ENCODE peak calls at places on chromosomes 11 and 22, in ten cellular contexts. G is Calu3, U is fibroblast of villous mesenchyme, R is endodermal cell, C is BE2C, T is fibroblast of pulmonary artery, N is neural progenitor cell, Y is adrenal gland, F is GM13977, D is lower leg skin. H is an unnamed sample.

GRCh38 chr22:38316340-38317236 is 645 bp downstream of the CSNK1E start:
- DNase-seq in Y (peak), C (peak), U (peak), D (peak), G (peak), F (peak), T (peak), R (peak), N (peak), H (no peak)

GRCh38 chr22:49972163-49973017 is 11.8 kb downstream of the PIM3 start:
- DNase-seq in R (peak), N (no peak), D (peak), G (no peak), T (no peak), Y (no peak), C (peak), F (no peak), U (no peak), H (no peak)

GRCh38 chr11:128888034-128888985 is 2.8 kb upstream of the KCNJ5 start:
- DNase-seq in F (no peak), T (no peak), N (peak), R (peak), D (no peak), C (no peak), U (no peak), Y (no peak), G (no peak), H (no peak)

GRCh38 chr22:18115844-18116480 is 5.4 kb downstream of the TUBA8 start:
- DNase-seq in G (no peak), R (no peak), F (no peak), D (no peak), T (no peak), C (no peak), N (no peak), U (no peak), Y (no peak), H (no peak)

GRCh38 chr11:106156290-106156937 is 79.0 kb downstream of the AASDHPPT start:
- DNase-seq in G (peak), C (no peak), R (peak), F (peak), U (peak), D (no peak), T (peak), Y (peak), N (peak), H (no peak)

GRCh38 chr11:117986981-117987495 is 844 bp downstream of the IL10RA start:
- DNase-seq in D (no peak), G (no peak), C (no peak), N (no peak), T (no peak), Y (no peak), R (peak), U (no peak), F (peak), H (no peak)

GRCh38 chr11:32434387-32435151 is 770 bp downstream of the WT1 start:
- DNase-seq in R (peak), F (peak), T (peak), C (peak), U (no peak), N (peak), G (no peak), Y (no peak), D (no peak), H (no peak)

GRCh38 chr22:23576681-23577080 is 3.4 kb downstream of the IGLL1 start:
- DNase-seq in C (no peak), T (no peak), U (no peak), N (no peak), R (no peak), F (no peak), G (no peak), D (no peak), Y (no peak), H (no peak)

GRCh38 chr11:67632982-67633755 is 3.4 kb upstream of the NUDT8 start:
- DNase-seq in Y (no peak), U (no peak), R (peak), F (no peak), N (no peak), C (no peak), D (peak), T (no peak), G (no peak), H (no peak)

GRCh38 chr22:23070418-23071162 is at the start of gene GNAZ:
- DNase-seq in F (peak), U (no peak), C (peak), N (peak), R (peak), T (no peak), D (peak), Y (peak), G (no peak), H (no peak)

GRCh38 chr11:29564501-29564900 is 452.3 kb downstream of the KCNA4 start:
- DNase-seq in C (no peak), F (no peak), U (no peak), Y (no peak), T (no peak), D (no peak), G (no peak), R (no peak), N (no peak), H (no peak)

GRCh38 chr11:13126430-13126829 is 117.3 kb downstream of the RASSF10 start:
- DNase-seq in R (no peak), D (no peak), U (peak), Y (no peak), G (no peak), F (no peak), N (no peak), T (peak), C (no peak), H (no peak)

GRCh38 chr11:134283461-134284230 is 7.5 kb downstream of the GLB1L3 start:
- DNase-seq in U (no peak), D (peak), Y (no peak), G (no peak), T (no peak), R (no peak), C (no peak), N (no peak), F (no peak), H (no peak)

GRCh38 chr22:41917906-41918791 is 3.3 kb upstream of the SHISA8 start:
- DNase-seq in F (no peak), C (peak), N (no peak), Y (peak), U (peak), G (peak), D (no peak), T (peak), R (no peak), H (no peak)

GRCh38 chr11:19444231-19444630 is 203.5 kb upstream of the E2F8 start:
- DNase-seq in Y (no peak), F (no peak), R (no peak), U (peak), T (peak), N (no peak), G (no peak), D (no peak), C (no peak), H (no peak)

GRCh38 chr11:106670069-106670468 is 348.2 kb downstream of the GUCY1A2 start:
- DNase-seq in T (no peak), U (no peak), G (no peak), D (no peak), C (no peak), N (no peak), F (no peak), Y (no peak), R (no peak), H (no peak)

GRCh38 chr11:130455493-130456127 is 7.2 kb downstream of the ADAMTS15 start:
- DNase-seq in Y (no peak), R (no peak), F (no peak), D (no peak), U (no peak), C (no peak), N (no peak), G (peak), T (no peak), H (no peak)

GRCh38 chr22:48712558-48712957 is 1115.1 kb downstream of the BRD1 start:
- DNase-seq in N (no peak), Y (no peak), T (no peak), D (no peak), C (no peak), R (peak), U (no peak), G (no peak), F (no peak), H (no peak)

GRCh38 chr11:66285250-66285947 is 3.5 kb downstream of the YIF1A start:
- DNase-seq in U (no peak), C (no peak), R (peak), Y (no peak), T (no peak), D (no peak), N (no peak), F (no peak), G (no peak), H (no peak)

GRCh38 chr22:20205964-20206708 is 55.3 kb upstream of the CCDC188 start:
- DNase-seq in R (peak), U (peak), N (no peak), D (peak), Y (peak), T (peak), C (no peak), G (peak), F (peak), H (no peak)

GRCh38 chr11:111785886-111786412 is 19.8 kb upstream of the PPP2R1B start:
- DNase-seq in R (no peak), F (no peak), N (no peak), C (no peak), U (no peak), D (no peak), T (no peak), Y (no peak), G (no peak), H (no peak)

GRCh38 chr22:44202261-44202789 is 21.6 kb downstream of the PARVG start:
- DNase-seq in F (no peak), N (no peak), G (no peak), U (peak), R (no peak), D (peak), C (no peak), Y (no peak), T (peak), H (no peak)

GRCh38 chr22:36252754-36253522 is at the start of gene APOL1:
- DNase-seq in R (no peak), G (peak), T (peak), C (no peak), U (peak), Y (peak), N (no peak), D (no peak), F (peak), H (no peak)

GRCh38 chr11:14300661-14301304 is 58.2 kb downstream of the RRAS2 start:
- DNase-seq in C (peak), N (peak), U (peak), T (peak), Y (peak), F (peak), R (peak), G (peak), D (no peak), H (no peak)

GRCh38 chr11:32109596-32109995 is 18.7 kb downstream of the RCN1 start:
- DNase-seq in R (no peak), U (no peak), Y (no peak), C (no peak), T (no peak), G (no peak), D (no peak), F (no peak), N (peak), H (no peak)

GRCh38 chr22:26131755-26132154 is 37.5 kb upstream of the SEZ6L start:
- DNase-seq in T (no peak), Y (no peak), F (no peak), D (no peak), U (no peak), N (no peak), G (no peak), R (peak), C (no peak), H (no peak)

GRCh38 chr22:26139320-26139719 is 29.9 kb upstream of the SEZ6L start:
- DNase-seq in U (no peak), D (no peak), R (no peak), C (peak), N (no peak), T (no peak), F (no peak), Y (no peak), G (no peak), H (no peak)

DNA sequence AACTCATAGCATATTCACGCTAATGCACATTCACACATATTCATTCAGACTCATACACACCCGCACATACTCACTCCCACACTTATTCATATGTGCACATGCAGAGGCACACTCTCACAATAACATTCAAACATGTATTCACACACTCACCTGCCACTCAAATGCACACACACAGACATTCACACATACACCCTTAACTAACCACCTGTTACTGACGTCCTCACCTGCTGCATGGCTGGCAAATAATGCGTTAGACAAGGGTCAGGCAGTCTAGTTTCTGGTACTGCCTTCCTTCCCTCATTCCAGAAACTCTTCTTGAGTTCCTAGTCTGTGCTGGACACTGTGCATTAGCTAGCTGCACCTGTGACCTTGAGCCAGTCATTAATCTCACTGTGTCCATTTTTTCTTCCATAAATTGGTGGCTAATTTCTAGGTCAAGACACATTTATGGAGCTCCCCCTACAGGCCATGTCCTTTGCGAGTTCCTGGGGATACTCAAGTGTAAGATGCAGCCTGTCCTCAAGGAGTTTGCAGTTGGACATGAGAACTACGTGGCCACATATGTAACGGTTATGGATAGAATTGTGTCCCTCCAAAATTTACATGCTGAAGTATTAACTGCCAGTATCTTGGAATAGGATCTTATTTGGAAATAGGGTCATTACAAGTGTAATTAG is 34.5 kb upstream of the SEZ6L start:
- DNase-seq in F (no peak), D (no peak), U (no peak), T (no peak), N (no peak), C (peak), Y (no peak), R (peak), G (no peak), H (no peak)
- TF ChIP-seq CTCF in F (peak), D (no peak), U (no peak), T (no peak), N (peak), C (peak), Y (no peak), R (peak), G (no peak), H (peak)

DNA sequence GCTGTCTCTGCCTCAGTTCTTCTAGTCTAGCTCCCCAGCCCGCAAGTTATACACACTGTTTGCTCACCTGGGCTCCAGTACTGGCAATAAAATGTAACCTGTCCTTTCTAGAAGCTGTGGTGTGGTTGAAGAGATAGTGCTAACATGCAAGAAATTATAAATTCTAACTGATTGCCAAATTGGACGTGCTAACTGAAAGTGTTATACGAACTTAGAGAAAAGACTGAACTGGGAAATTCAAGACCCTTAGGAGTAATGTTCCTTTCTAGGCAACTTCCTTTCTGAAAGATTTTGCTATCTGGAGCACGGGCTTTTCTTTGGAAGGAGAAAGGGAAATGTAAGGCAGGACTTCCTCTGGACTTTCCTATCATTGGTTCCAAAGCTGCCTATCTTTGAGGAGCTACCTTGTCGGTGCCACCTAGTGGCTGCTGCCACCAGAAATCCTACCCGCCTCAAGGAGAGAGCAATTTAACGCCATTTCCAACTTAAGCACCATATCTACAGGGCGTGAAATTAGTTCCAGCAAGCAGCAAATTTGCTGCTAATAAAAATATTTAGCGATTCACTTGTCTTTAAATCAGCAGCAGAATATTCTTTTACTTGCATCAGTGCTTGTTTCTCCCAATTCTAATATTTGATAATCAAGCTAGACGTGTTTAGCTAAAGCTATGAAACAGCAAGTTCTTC is 12.7 kb upstream of the TMEM218 start:
- DNase-seq in T (peak), D (no peak), N (peak), C (peak), G (no peak), U (peak), Y (peak), F (no peak), R (peak), H (no peak)
- TF ChIP-seq CTCF in T (peak), D (no peak), N (peak), C (peak), G (no peak), U (peak), Y (peak), F (no peak), R (peak), H (peak)

GRCh38 chr11:62621027-62621566 is 689 bp downstream of the B3GAT3 start:
- DNase-seq in N (no peak), C (no peak), U (no peak), R (no peak), G (no peak), D (no peak), F (no peak), T (no peak), Y (no peak), H (no peak)

GRCh38 chr11:62622476-62622875 is 690 bp upstream of the B3GAT3 start:
- DNase-seq in G (no peak), N (peak), T (no peak), D (no peak), U (no peak), R (no peak), Y (no peak), F (no peak), C (no peak), H (no peak)

GRCh38 chr11:62627718-62628117 is 5.9 kb upstream of the B3GAT3 start:
- DNase-seq in D (no peak), R (no peak), F (no peak), Y (no peak), U (no peak), C (no peak), G (no peak), T (no peak), N (no peak), H (no peak)

GRCh38 chr11:62621567-62622470 is at the start of gene B3GAT3:
- DNase-seq in C (peak), U (peak), D (peak), N (peak), R (peak), Y (peak), G (peak), T (peak), F (peak), H (peak)
- TF ChIP-seq CTCF in C (no peak), U (no peak), D (no peak), N (peak), R (peak), Y (no peak), G (no peak), T (no peak), F (no peak), H (peak)

DNA sequence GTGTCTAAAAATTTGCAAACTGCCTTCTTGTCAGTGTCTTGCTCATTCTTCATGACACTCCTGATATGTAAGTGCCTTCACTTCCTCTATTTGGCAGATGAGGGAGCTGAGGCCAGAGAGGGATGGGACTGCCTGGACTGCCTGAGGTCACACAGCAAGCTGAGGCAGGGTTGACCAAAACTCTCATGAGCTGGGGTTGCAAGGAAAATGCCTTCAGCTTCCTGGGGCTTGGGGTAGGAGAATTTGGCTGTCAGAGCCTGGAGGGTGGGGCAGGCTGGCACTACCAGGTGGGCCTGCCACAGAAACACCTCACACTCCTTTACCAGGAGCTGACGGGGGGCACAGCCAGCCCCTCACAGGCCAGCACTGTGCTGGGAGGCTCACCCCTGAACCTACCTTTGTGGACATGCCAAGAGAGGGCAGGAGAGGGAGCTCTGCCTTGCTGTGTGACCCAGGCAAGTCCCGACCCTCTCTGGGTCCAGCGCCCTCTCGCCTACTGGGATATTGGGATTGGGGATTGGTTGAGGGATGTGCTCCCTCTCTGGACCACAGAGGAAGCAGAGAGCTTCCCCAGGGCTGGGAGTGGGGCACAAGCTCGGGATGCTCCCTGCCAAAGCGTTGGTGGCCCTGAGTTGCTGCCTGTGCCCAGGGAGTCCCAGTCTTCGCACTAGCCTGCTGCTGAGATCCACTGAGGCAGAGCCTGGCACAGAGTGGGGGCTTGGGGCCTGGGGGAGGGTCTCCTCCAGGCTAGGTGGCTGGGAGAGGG is 1.9 kb upstream of the P2RY6 start:
- DNase-seq in G (no peak), R (peak), U (no peak), Y (no peak), D (peak), N (no peak), T (no peak), C (no peak), F (no peak), H (peak)
- TF ChIP-seq CTCF in G (no peak), R (no peak), U (no peak), Y (no peak), D (no peak), N (no peak), T (no peak), C (no peak), F (no peak), H (no peak)

DNA sequence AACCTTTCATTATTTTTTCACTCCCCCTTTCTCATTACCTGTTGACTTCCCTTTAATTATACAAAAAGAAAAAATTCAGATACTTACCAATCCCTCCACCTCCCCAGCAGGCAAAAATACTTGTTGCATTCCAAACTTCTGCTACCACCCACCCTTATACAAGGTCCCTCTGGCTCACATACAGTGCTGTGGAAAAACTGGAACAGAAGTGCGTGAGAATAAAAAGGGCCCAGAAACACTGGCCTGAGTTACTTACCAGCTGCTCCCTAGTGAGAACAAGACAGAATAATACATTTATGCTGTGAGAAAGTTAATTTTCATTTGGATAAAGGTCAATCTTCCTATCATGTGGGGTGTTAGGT is 46.9 kb upstream of the RAPSN start:
- DNase-seq in C (no peak), R (no peak), N (no peak), G (no peak), U (no peak), Y (no peak), D (no peak), F (no peak), T (no peak), H (no peak)
- TF ChIP-seq CTCF in C (no peak), R (no peak), N (no peak), G (no peak), U (no peak), Y (no peak), D (no peak), F (no peak), T (no peak), H (no peak)

DNA sequence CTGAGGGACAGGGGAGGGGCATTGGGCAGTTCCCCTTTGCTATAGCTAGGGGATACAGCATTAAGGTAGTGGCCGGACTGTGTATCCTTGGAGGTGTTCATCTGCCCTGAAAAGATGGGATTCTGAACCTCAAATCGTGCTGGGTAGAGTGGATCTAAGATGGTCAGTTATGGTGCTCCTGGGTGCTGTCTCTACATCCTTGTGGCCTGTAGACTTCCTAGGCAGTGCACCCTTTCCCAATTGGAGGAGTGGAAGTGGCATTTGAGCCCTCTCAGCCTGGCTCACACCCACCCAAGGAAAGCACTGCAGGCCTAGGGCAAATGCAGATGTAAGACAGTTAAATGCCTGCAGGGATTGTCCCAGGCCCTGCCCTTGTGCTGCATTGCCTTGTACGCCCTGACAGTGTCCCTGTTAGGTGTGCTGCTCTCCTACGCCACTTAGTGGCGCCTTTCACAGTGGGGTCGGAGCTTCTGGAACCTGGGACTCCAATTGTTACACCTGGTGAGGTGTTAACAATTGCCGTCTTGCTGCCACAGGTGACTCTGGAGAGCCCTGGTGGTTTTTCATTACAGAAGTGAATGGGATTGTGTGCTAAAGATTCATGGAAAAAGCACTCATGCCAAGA is 35.0 kb downstream of the PPFIBP2 start:
- DNase-seq in T (no peak), D (no peak), U (no peak), G (peak), N (peak), Y (no peak), R (peak), C (peak), F (peak), H (no peak)
- TF ChIP-seq CTCF in T (no peak), D (no peak), U (peak), G (peak), N (peak), Y (no peak), R (peak), C (peak), F (peak), H (peak)